ENCODE peak calls at places on chromosome 14, in six cellular contexts. One of them, this sample, is unnamed.

GRCh38 chr14:102969901-102970300 is 47.4 kb downstream of the AMN start:
- DNase-seq in left kidney: no peak
- DNase-seq in NCI-H446: no peak
- DNase-seq in stimulated activated CD4-positive, alpha-beta T cell treated with anti-CD3 and anti-CD28 coated beads, Interleukin-15, amount 100 ng/mL, for 1 hour: no peak
- DNase-seq in fibroblast of the aortic adventitia: no peak
- DNase-seq in NCI-H1092: no peak
- DNase-seq in this sample: no peak

GRCh38 chr14:99384446-99385417 is 95.9 kb downstream of the SETD3 start:
- DNase-seq in NCI-H446: no peak
- DNase-seq in left kidney: no peak
- DNase-seq in stimulated activated CD4-positive, alpha-beta T cell treated with anti-CD3 and anti-CD28 coated beads, Interleukin-15, amount 100 ng/mL, for 1 hour: no peak
- DNase-seq in fibroblast of the aortic adventitia: no peak
- DNase-seq in NCI-H1092: no peak
- DNase-seq in this sample: no peak

GRCh38 chr14:90330203-90331196 is 1.2 kb downstream of the NRDE2 start:
- DNase-seq in left kidney: no peak
- DNase-seq in fibroblast of the aortic adventitia: no peak
- DNase-seq in stimulated activated CD4-positive, alpha-beta T cell treated with anti-CD3 and anti-CD28 coated beads, Interleukin-15, amount 100 ng/mL, for 1 hour: no peak
- DNase-seq in NCI-H1092: no peak
- DNase-seq in NCI-H446: no peak
- DNase-seq in this sample: no peak

GRCh38 chr14:92121670-92122350 is at the start of the genes CPSF2 and NDUFB1:
- DNase-seq in NCI-H446: peak
- DNase-seq in stimulated activated CD4-positive, alpha-beta T cell treated with anti-CD3 and anti-CD28 coated beads, Interleukin-15, amount 100 ng/mL, for 1 hour: peak
- DNase-seq in left kidney: peak
- DNase-seq in fibroblast of the aortic adventitia: peak
- DNase-seq in NCI-H1092: peak
- DNase-seq in this sample: peak

GRCh38 chr14:70832536-70833305 is 23.4 kb upstream of the MAP3K9 start:
- DNase-seq in NCI-H446: no peak
- DNase-seq in fibroblast of the aortic adventitia: no peak
- DNase-seq in left kidney: no peak
- DNase-seq in NCI-H1092: no peak
- DNase-seq in stimulated activated CD4-positive, alpha-beta T cell treated with anti-CD3 and anti-CD28 coated beads, Interleukin-15, amount 100 ng/mL, for 1 hour: no peak
- DNase-seq in this sample: no peak

GRCh38 chr14:101501858-101502615 is 59.3 kb upstream of the DIO3 start:
- DNase-seq in NCI-H1092: no peak
- DNase-seq in stimulated activated CD4-positive, alpha-beta T cell treated with anti-CD3 and anti-CD28 coated beads, Interleukin-15, amount 100 ng/mL, for 1 hour: no peak
- DNase-seq in NCI-H446: no peak
- DNase-seq in left kidney: no peak
- DNase-seq in fibroblast of the aortic adventitia: no peak
- DNase-seq in this sample: no peak

GRCh38 chr14:105330491-105330895 is 15.9 kb downstream of the PACS2 start:
- DNase-seq in stimulated activated CD4-positive, alpha-beta T cell treated with anti-CD3 and anti-CD28 coated beads, Interleukin-15, amount 100 ng/mL, for 1 hour: no peak
- DNase-seq in NCI-H446: no peak
- DNase-seq in left kidney: no peak
- DNase-seq in fibroblast of the aortic adventitia: peak
- DNase-seq in NCI-H1092: no peak
- DNase-seq in this sample: no peak

GRCh38 chr14:20866963-20867362 is 24.2 kb upstream of the RNASE3 start:
- DNase-seq in left kidney: peak
- DNase-seq in stimulated activated CD4-positive, alpha-beta T cell treated with anti-CD3 and anti-CD28 coated beads, Interleukin-15, amount 100 ng/mL, for 1 hour: no peak
- DNase-seq in fibroblast of the aortic adventitia: peak
- DNase-seq in NCI-H446: no peak
- DNase-seq in NCI-H1092: no peak
- DNase-seq in this sample: no peak

GRCh38 chr14:95365401-95365800 is 45.7 kb upstream of the CLMN start:
- DNase-seq in left kidney: no peak
- DNase-seq in fibroblast of the aortic adventitia: no peak
- DNase-seq in NCI-H446: no peak
- DNase-seq in stimulated activated CD4-positive, alpha-beta T cell treated with anti-CD3 and anti-CD28 coated beads, Interleukin-15, amount 100 ng/mL, for 1 hour: no peak
- DNase-seq in NCI-H1092: no peak
- DNase-seq in this sample: no peak

GRCh38 chr14:91929700-91930099 is 17.8 kb downstream of the FBLN5 start:
- DNase-seq in stimulated activated CD4-positive, alpha-beta T cell treated with anti-CD3 and anti-CD28 coated beads, Interleukin-15, amount 100 ng/mL, for 1 hour: no peak
- DNase-seq in NCI-H446: no peak
- DNase-seq in left kidney: no peak
- DNase-seq in fibroblast of the aortic adventitia: peak
- DNase-seq in NCI-H1092: no peak
- DNase-seq in this sample: no peak

GRCh38 chr14:99604766-99605298 is 825 bp upstream of the CCDC85C start:
- DNase-seq in NCI-H1092: peak
- DNase-seq in left kidney: peak
- DNase-seq in fibroblast of the aortic adventitia: peak
- DNase-seq in stimulated activated CD4-positive, alpha-beta T cell treated with anti-CD3 and anti-CD28 coated beads, Interleukin-15, amount 100 ng/mL, for 1 hour: no peak
- DNase-seq in NCI-H446: peak
- DNase-seq in this sample: peak